ENCODE peak calls at places on chromosomes 2 and 18, in ten cellular contexts. O is 8988T, Y is HepG2, J is mesothelial cell of epicardium, F is PC-3, A is SJSA1, B is ELR, M is cardiac septum, Q is neuronal stem cell, R is GM19239. T is an unnamed sample.

GRCh38 chr2:19352946-19353720 is 5.3 kb downstream of the OSR1 start:
- DNase-seq in O (no peak), Y (no peak), J (no peak), F (no peak), A (no peak), B (no peak), M (no peak), Q (no peak), R (no peak), T (no peak)

GRCh38 chr2:113992090-113992489 is 102.2 kb downstream of the ACTR3 start:
- DNase-seq in O (no peak), Y (no peak), J (no peak), F (no peak), A (no peak), B (no peak), M (no peak), Q (no peak), R (no peak), T (no peak)

GRCh38 chr18:60331890-60332289 is 40.7 kb downstream of the MC4R start:
- DNase-seq in O (no peak), Y (no peak), J (no peak), F (no peak), A (no peak), B (no peak), M (no peak), Q (no peak), R (no peak), T (no peak)

GRCh38 chr2:100818606-100819364 is 1.2 kb upstream of the NPAS2 start:
- DNase-seq in O (peak), Y (peak), J (no peak), F (peak), A (peak), B (peak), M (peak), Q (no peak), R (no peak), T (peak)

GRCh38 chr2:182870227-182870626 is 3.8 kb upstream of the FRZB start:
- DNase-seq in O (no peak), Y (peak), J (no peak), F (peak), A (no peak), B (peak), M (no peak), Q (no peak), R (no peak), T (peak)

GRCh38 chr2:3512086-3512485 is 7.2 kb downstream of the ADI1 start:
- DNase-seq in O (no peak), Y (no peak), J (no peak), F (no peak), A (peak), B (no peak), M (no peak), Q (no peak), R (no peak), T (no peak)

GRCh38 chr2:234964631-234965461 is 13.0 kb downstream of the SH3BP4 start:
- DNase-seq in O (no peak), Y (no peak), J (no peak), F (no peak), A (no peak), B (peak), M (peak), Q (no peak), R (no peak), T (no peak)

GRCh38 chr2:169005080-169005598 is 26.0 kb downstream of the ABCB11 start:
- DNase-seq in O (no peak), Y (no peak), J (no peak), F (no peak), A (no peak), B (no peak), M (no peak), Q (no peak), R (no peak), T (no peak)

GRCh38 chr18:55326134-55326533 is 261.9 kb downstream of the TCF4 start:
- DNase-seq in O (no peak), Y (no peak), J (no peak), F (no peak), A (no peak), B (no peak), M (no peak), Q (no peak), R (no peak), T (no peak)

GRCh38 chr2:171383141-171383540 is 50.6 kb downstream of the METTL8 start:
- DNase-seq in O (no peak), Y (no peak), J (no peak), F (peak), A (no peak), B (no peak), M (no peak), Q (no peak), R (no peak), T (no peak)

GRCh38 chr2:58494059-58494458 is 252.9 kb upstream of the FANCL start:
- DNase-seq in O (no peak), Y (no peak), J (no peak), F (no peak), A (no peak), B (no peak), M (no peak), Q (no peak), R (no peak), T (no peak)

GRCh38 chr2:133600231-133600630 is 32.0 kb upstream of the NCKAP5 start:
- DNase-seq in O (no peak), Y (no peak), J (no peak), F (no peak), A (no peak), B (no peak), M (no peak), Q (peak), R (no peak), T (no peak)

GRCh38 chr2:241561811-241562210 is 3.3 kb downstream of the BOK start:
- DNase-seq in O (no peak), Y (no peak), J (no peak), F (peak), A (peak), B (peak), M (peak), Q (no peak), R (no peak), T (peak)

GRCh38 chr2:191391171-191391570 is 146.0 kb downstream of the MYO1B start:
- DNase-seq in O (no peak), Y (no peak), J (no peak), F (no peak), A (no peak), B (no peak), M (no peak), Q (no peak), R (no peak), T (no peak)

GRCh38 chr2:111194835-111195621 is 74.3 kb downstream of the BCL2L11 start:
- DNase-seq in O (no peak), Y (peak), J (no peak), F (no peak), A (peak), B (no peak), M (no peak), Q (no peak), R (peak), T (no peak)

GRCh38 chr18:67451952-67452351 is 64.6 kb downstream of the DSEL start:
- DNase-seq in O (no peak), Y (no peak), J (no peak), F (no peak), A (no peak), B (no peak), M (no peak), Q (no peak), R (no peak), T (no peak)

GRCh38 chr2:239577306-239577705 is 176.5 kb upstream of the HDAC4 start:
- DNase-seq in O (no peak), Y (no peak), J (no peak), F (no peak), A (no peak), B (no peak), M (no peak), Q (no peak), R (no peak), T (no peak)

GRCh38 chr2:50125230-50125629 is 906.7 kb downstream of the NRXN1 start:
- DNase-seq in O (no peak), Y (no peak), J (no peak), F (no peak), A (no peak), B (no peak), M (no peak), Q (no peak), R (no peak), T (no peak)

GRCh38 chr18:45672637-45673036 is 51.3 kb upstream of the SLC14A1 start:
- DNase-seq in O (no peak), Y (no peak), J (no peak), F (no peak), A (no peak), B (no peak), M (no peak), Q (no peak), R (no peak), T (no peak)

GRCh38 chr2:231296401-231296800 is 98.0 kb downstream of the ARMC9 start:
- DNase-seq in O (no peak), Y (no peak), J (no peak), F (no peak), A (no peak), B (no peak), M (no peak), Q (peak), R (no peak), T (no peak)